ENCODE peak calls at places on chromosomes 2 and 18, in ten cellular contexts. One of them, this sample, is unnamed.

GRCh38 chr18:41761329-41762028 is 193.6 kb upstream of the PIK3C3 start:
- DNase-seq in Calu3: no peak
- DNase-seq in H1: no peak
- DNase-seq in GM20000: no peak
- DNase-seq in lower lobe of right lung: no peak
- DNase-seq in choroid plexus epithelial cell: peak; percentile 80
- DNase-seq in AG04450: peak; percentile 55
- DNase-seq in HFFc6: peak; percentile 95
- DNase-seq in osteocyte: no peak
- DNase-seq in upper lobe of right lung: no peak
- DNase-seq in this sample: peak; percentile 91

GRCh38 chr2:28643911-28644334 is 107.7 kb upstream of the PPP1CB start:
- DNase-seq in HFFc6: peak; percentile 87
- DNase-seq in AG04450: no peak
- DNase-seq in GM20000: no peak
- DNase-seq in osteocyte: no peak
- DNase-seq in lower lobe of right lung: no peak
- DNase-seq in H1: no peak
- DNase-seq in upper lobe of right lung: no peak
- DNase-seq in choroid plexus epithelial cell: peak; percentile 37
- DNase-seq in Calu3: no peak
- DNase-seq in this sample: peak; percentile 76

GRCh38 chr2:17614174-17614573 is 73.7 kb downstream of the VSNL1 start:
- DNase-seq in upper lobe of right lung: no peak
- DNase-seq in lower lobe of right lung: no peak
- DNase-seq in choroid plexus epithelial cell: no peak
- DNase-seq in GM20000: no peak
- DNase-seq in HFFc6: no peak
- DNase-seq in Calu3: no peak
- DNase-seq in H1: no peak
- DNase-seq in osteocyte: no peak
- DNase-seq in AG04450: no peak
- DNase-seq in this sample: no peak

GRCh38 chr2:27713201-27713600 is 49.5 kb downstream of the SLC4A1AP start:
- DNase-seq in Calu3: no peak
- DNase-seq in HFFc6: no peak
- DNase-seq in AG04450: no peak
- DNase-seq in GM20000: no peak
- DNase-seq in osteocyte: no peak
- DNase-seq in choroid plexus epithelial cell: no peak
- DNase-seq in H1: no peak
- DNase-seq in upper lobe of right lung: no peak
- DNase-seq in lower lobe of right lung: no peak
- DNase-seq in this sample: no peak

GRCh38 chr18:39799010-39799409 is 2156.0 kb upstream of the PIK3C3 start:
- DNase-seq in AG04450: no peak
- DNase-seq in HFFc6: peak; percentile 14
- DNase-seq in lower lobe of right lung: no peak
- DNase-seq in Calu3: peak; percentile 28
- DNase-seq in H1: no peak
- DNase-seq in upper lobe of right lung: no peak
- DNase-seq in choroid plexus epithelial cell: peak; percentile 48
- DNase-seq in osteocyte: no peak
- DNase-seq in GM20000: no peak
- DNase-seq in this sample: peak; percentile 83

GRCh38 chr2:39488450-39488849 is 51.4 kb upstream of the MAP4K3 start:
- DNase-seq in GM20000: no peak
- DNase-seq in upper lobe of right lung: no peak
- DNase-seq in AG04450: no peak
- DNase-seq in HFFc6: peak; percentile 84
- DNase-seq in Calu3: peak; percentile 63
- DNase-seq in osteocyte: no peak
- DNase-seq in lower lobe of right lung: peak; percentile 57
- DNase-seq in choroid plexus epithelial cell: peak; percentile 98
- DNase-seq in H1: no peak
- DNase-seq in this sample: peak; percentile 83

GRCh38 chr2:239763433-239764097 is 261.6 kb downstream of the NDUFA10 start:
- DNase-seq in lower lobe of right lung: no peak
- DNase-seq in HFFc6: no peak
- DNase-seq in upper lobe of right lung: peak; percentile 47
- DNase-seq in choroid plexus epithelial cell: no peak
- DNase-seq in AG04450: no peak
- DNase-seq in H1: no peak
- DNase-seq in GM20000: no peak
- DNase-seq in Calu3: no peak
- DNase-seq in osteocyte: no peak
- DNase-seq in this sample: peak; percentile 11

GRCh38 chr2:200349868-200350267 is 43.4 kb downstream of the SPATS2L start:
- DNase-seq in Calu3: no peak
- DNase-seq in osteocyte: no peak
- DNase-seq in GM20000: no peak
- DNase-seq in choroid plexus epithelial cell: no peak
- DNase-seq in H1: no peak
- DNase-seq in AG04450: no peak
- DNase-seq in HFFc6: no peak
- DNase-seq in lower lobe of right lung: no peak
- DNase-seq in upper lobe of right lung: no peak
- DNase-seq in this sample: no peak

GRCh38 chr18:56575819-56576663 is 62.4 kb downstream of the TXNL1 start:
- DNase-seq in osteocyte: no peak
- DNase-seq in choroid plexus epithelial cell: peak; percentile 82
- DNase-seq in AG04450: peak; percentile 34
- DNase-seq in HFFc6: peak; percentile 62
- DNase-seq in H1: no peak
- DNase-seq in GM20000: peak; percentile 64
- DNase-seq in Calu3: peak; percentile 40
- DNase-seq in lower lobe of right lung: no peak
- DNase-seq in upper lobe of right lung: no peak
- DNase-seq in this sample: peak; percentile 68

GRCh38 chr2:240455227-240455718 is 19.8 kb downstream of the GPC1 start:
- DNase-seq in lower lobe of right lung: no peak
- DNase-seq in GM20000: no peak
- DNase-seq in H1: no peak
- DNase-seq in AG04450: no peak
- DNase-seq in upper lobe of right lung: no peak
- DNase-seq in choroid plexus epithelial cell: no peak
- DNase-seq in HFFc6: no peak
- DNase-seq in Calu3: no peak
- DNase-seq in osteocyte: no peak
- DNase-seq in this sample: no peak

GRCh38 chr2:205543937-205544702 is 138.2 kb upstream of the NRP2 start:
- DNase-seq in upper lobe of right lung: no peak
- DNase-seq in H1: no peak
- DNase-seq in GM20000: no peak
- DNase-seq in osteocyte: no peak
- DNase-seq in lower lobe of right lung: no peak
- DNase-seq in Calu3: no peak
- DNase-seq in AG04450: no peak
- DNase-seq in choroid plexus epithelial cell: no peak
- DNase-seq in HFFc6: no peak
- DNase-seq in this sample: no peak

GRCh38 chr2:168344706-168345105 is 97.3 kb upstream of the STK39 start:
- DNase-seq in AG04450: no peak
- DNase-seq in osteocyte: no peak
- DNase-seq in lower lobe of right lung: no peak
- DNase-seq in upper lobe of right lung: no peak
- DNase-seq in Calu3: no peak
- DNase-seq in choroid plexus epithelial cell: no peak
- DNase-seq in HFFc6: no peak
- DNase-seq in H1: no peak
- DNase-seq in GM20000: no peak
- DNase-seq in this sample: no peak

GRCh38 chr2:179059026-179059680 is 9.2 kb upstream of the CCDC141 start:
- DNase-seq in HFFc6: no peak
- DNase-seq in choroid plexus epithelial cell: no peak
- DNase-seq in upper lobe of right lung: no peak
- DNase-seq in H1: no peak
- DNase-seq in AG04450: no peak
- DNase-seq in lower lobe of right lung: no peak
- DNase-seq in osteocyte: no peak
- DNase-seq in GM20000: peak; percentile 17
- DNase-seq in Calu3: no peak
- DNase-seq in this sample: no peak

GRCh38 chr2:240430595-240430994 is 4.9 kb upstream of the GPC1 start:
- DNase-seq in lower lobe of right lung: no peak
- DNase-seq in choroid plexus epithelial cell: no peak
- DNase-seq in H1: peak; percentile 28
- DNase-seq in AG04450: no peak
- DNase-seq in HFFc6: no peak
- DNase-seq in osteocyte: no peak
- DNase-seq in GM20000: no peak
- DNase-seq in Calu3: no peak
- DNase-seq in upper lobe of right lung: peak; percentile 55
- DNase-seq in this sample: no peak

GRCh38 chr18:22169011-22169888 is at the start of gene GATA6:
- DNase-seq in choroid plexus epithelial cell: peak; percentile 98
- DNase-seq in upper lobe of right lung: peak; percentile 96
- DNase-seq in H1: peak; percentile 87
- DNase-seq in lower lobe of right lung: peak; percentile 94
- DNase-seq in osteocyte: peak; percentile 92
- DNase-seq in GM20000: peak; percentile 82
- DNase-seq in Calu3: peak; percentile 94
- DNase-seq in AG04450: peak; percentile 70
- DNase-seq in HFFc6: peak; percentile 63
- DNase-seq in this sample: peak; percentile 89
- TF ChIP-seq CTCF in choroid plexus epithelial cell: peak; percentile 67
- TF ChIP-seq CTCF in upper lobe of right lung: peak; percentile 49
- TF ChIP-seq CTCF in H1: peak; percentile 32
- TF ChIP-seq CTCF in lower lobe of right lung: peak; percentile 50
- TF ChIP-seq CTCF in osteocyte: peak; percentile 68
- TF ChIP-seq CTCF in GM20000: peak; percentile 11
- TF ChIP-seq CTCF in Calu3: no peak
- TF ChIP-seq CTCF in AG04450: peak; percentile 69
- TF ChIP-seq CTCF in HFFc6: peak; percentile 61
- TF ChIP-seq CTCF in this sample: peak; percentile 25

GRCh38 chr18:77635441-77635840 is 385.8 kb downstream of the GALR1 start:
- DNase-seq in osteocyte: no peak
- DNase-seq in AG04450: no peak
- DNase-seq in upper lobe of right lung: no peak
- DNase-seq in GM20000: no peak
- DNase-seq in HFFc6: no peak
- DNase-seq in H1: no peak
- DNase-seq in choroid plexus epithelial cell: peak; percentile 13
- DNase-seq in lower lobe of right lung: no peak
- DNase-seq in Calu3: no peak
- DNase-seq in this sample: no peak
- TF ChIP-seq CTCF in osteocyte: no peak
- TF ChIP-seq CTCF in AG04450: no peak
- TF ChIP-seq CTCF in upper lobe of right lung: no peak
- TF ChIP-seq CTCF in GM20000: no peak
- TF ChIP-seq CTCF in HFFc6: no peak
- TF ChIP-seq CTCF in H1: no peak
- TF ChIP-seq CTCF in choroid plexus epithelial cell: no peak
- TF ChIP-seq CTCF in lower lobe of right lung: no peak
- TF ChIP-seq CTCF in Calu3: no peak
- TF ChIP-seq CTCF in this sample: no peak

GRCh38 chr2:150267651-150268415 is 219.6 kb downstream of the RND3 start:
- DNase-seq in lower lobe of right lung: no peak
- DNase-seq in choroid plexus epithelial cell: peak; percentile 35
- DNase-seq in Calu3: no peak
- DNase-seq in upper lobe of right lung: no peak
- DNase-seq in H1: no peak
- DNase-seq in GM20000: no peak
- DNase-seq in AG04450: no peak
- DNase-seq in osteocyte: no peak
- DNase-seq in HFFc6: no peak
- DNase-seq in this sample: no peak
- TF ChIP-seq CTCF in lower lobe of right lung: no peak
- TF ChIP-seq CTCF in choroid plexus epithelial cell: no peak
- TF ChIP-seq CTCF in Calu3: no peak
- TF ChIP-seq CTCF in upper lobe of right lung: no peak
- TF ChIP-seq CTCF in H1: no peak
- TF ChIP-seq CTCF in GM20000: no peak
- TF ChIP-seq CTCF in AG04450: no peak
- TF ChIP-seq CTCF in osteocyte: no peak
- TF ChIP-seq CTCF in HFFc6: no peak
- TF ChIP-seq CTCF in this sample: no peak

GRCh38 chr2:219178377-219179175 is 501 bp downstream of the RETREG2 start:
- DNase-seq in lower lobe of right lung: peak; percentile 73
- DNase-seq in GM20000: peak; percentile 56
- DNase-seq in choroid plexus epithelial cell: peak; percentile 30
- DNase-seq in Calu3: peak; percentile 43
- DNase-seq in osteocyte: no peak
- DNase-seq in H1: peak; percentile 64
- DNase-seq in upper lobe of right lung: no peak
- DNase-seq in AG04450: no peak
- DNase-seq in HFFc6: peak; percentile 14
- DNase-seq in this sample: peak; percentile 9

GRCh38 chr2:219176818-219177593 is at the start of gene CNPPD1:
- DNase-seq in upper lobe of right lung: peak; percentile 97
- DNase-seq in HFFc6: peak; percentile 60
- DNase-seq in H1: peak; percentile 84
- DNase-seq in lower lobe of right lung: peak; percentile 93
- DNase-seq in GM20000: peak; percentile 95
- DNase-seq in AG04450: no peak
- DNase-seq in Calu3: peak; percentile 94
- DNase-seq in choroid plexus epithelial cell: peak; percentile 76
- DNase-seq in osteocyte: peak; percentile 93
- DNase-seq in this sample: peak; percentile 87

GRCh38 chr2:219179601-219180465 is 1.8 kb downstream of the RETREG2 start:
- DNase-seq in H1: no peak
- DNase-seq in lower lobe of right lung: no peak
- DNase-seq in GM20000: no peak
- DNase-seq in upper lobe of right lung: no peak
- DNase-seq in AG04450: no peak
- DNase-seq in osteocyte: no peak
- DNase-seq in Calu3: no peak
- DNase-seq in HFFc6: no peak
- DNase-seq in choroid plexus epithelial cell: no peak
- DNase-seq in this sample: no peak

GRCh38 chr2:219175928-219176817 is 552 bp downstream of the CNPPD1 start:
- DNase-seq in upper lobe of right lung: peak; percentile 79
- DNase-seq in AG04450: no peak
- DNase-seq in HFFc6: peak; percentile 30
- DNase-seq in choroid plexus epithelial cell: peak; percentile 50
- DNase-seq in GM20000: peak; percentile 32
- DNase-seq in Calu3: peak; percentile 60
- DNase-seq in H1: no peak
- DNase-seq in osteocyte: no peak
- DNase-seq in lower lobe of right lung: peak; percentile 72
- DNase-seq in this sample: peak; percentile 39

DNA sequence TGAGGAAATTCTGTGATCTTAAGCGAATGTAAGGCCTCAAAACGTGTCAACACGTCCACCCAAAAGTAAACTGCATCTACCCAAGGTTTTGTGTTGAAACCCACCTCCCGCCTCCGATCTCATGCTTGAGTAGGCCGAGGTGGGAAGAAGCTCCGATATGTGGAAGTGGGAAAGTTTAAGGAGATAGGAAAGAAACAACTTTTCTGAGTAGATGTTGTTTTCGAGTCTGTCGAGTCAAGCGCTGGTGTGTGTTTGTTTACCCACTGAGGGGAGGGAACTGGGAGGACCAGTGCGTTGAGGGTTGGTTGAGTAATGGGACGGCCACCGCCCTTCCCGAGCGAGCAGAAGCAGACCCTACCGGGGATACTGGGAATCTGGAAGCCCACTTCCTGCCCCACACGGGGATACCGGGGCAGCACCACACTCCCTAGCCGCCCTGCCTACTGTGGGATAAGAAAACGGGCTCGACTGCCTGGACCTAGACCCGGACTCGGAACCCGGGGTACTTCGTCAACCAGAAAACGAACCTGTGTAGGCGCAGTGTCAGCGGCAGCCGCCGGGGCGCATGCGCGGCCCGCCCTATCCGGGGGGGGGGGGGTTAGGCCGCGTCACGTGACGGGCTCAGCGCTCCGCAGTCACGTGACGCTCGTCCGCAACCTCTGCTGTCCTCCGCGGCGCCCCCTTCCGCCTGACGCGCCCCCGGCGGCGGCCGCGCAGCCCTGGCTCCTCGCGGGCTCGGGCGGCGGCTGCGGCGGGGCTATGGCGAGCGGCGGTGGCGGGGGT is at the start of gene RETREG2:
- DNase-seq in AG04450: peak; percentile 62
- DNase-seq in lower lobe of right lung: peak; percentile 90
- DNase-seq in Calu3: peak; percentile 85
- DNase-seq in upper lobe of right lung: peak; percentile 92
- DNase-seq in GM20000: peak; percentile 99
- DNase-seq in HFFc6: peak; percentile 71
- DNase-seq in choroid plexus epithelial cell: peak; percentile 95
- DNase-seq in osteocyte: peak; percentile 94
- DNase-seq in H1: peak; percentile 88
- DNase-seq in this sample: peak; percentile 90
- TF ChIP-seq CTCF in AG04450: peak; percentile 11
- TF ChIP-seq CTCF in lower lobe of right lung: peak; percentile 49
- TF ChIP-seq CTCF in Calu3: peak; percentile 34
- TF ChIP-seq CTCF in upper lobe of right lung: peak; percentile 32
- TF ChIP-seq CTCF in GM20000: peak; percentile 53
- TF ChIP-seq CTCF in HFFc6: peak; percentile 76
- TF ChIP-seq CTCF in choroid plexus epithelial cell: peak; percentile 17
- TF ChIP-seq CTCF in osteocyte: peak; percentile 46
- TF ChIP-seq CTCF in H1: peak; percentile 44
- TF ChIP-seq CTCF in this sample: peak; percentile 32